ENCODE peak calls at places on chromosomes 3 and 15, in eight cellular contexts. B, K, V, N, J, L, U and G are unnamed samples.

GRCh38 chr3:86793786-86794185 is 197.2 kb downstream of the VGLL3 start:
- DNase-seq in B (no peak), K (peak), V (no peak), N (no peak), J (peak), L (peak), U (peak), G (peak)

GRCh38 chr3:182108351-182108750 is 396.6 kb downstream of the SOX2 start:
- DNase-seq in B (no peak), K (no peak), V (no peak), N (no peak), J (no peak), L (no peak), U (no peak), G (no peak)

GRCh38 chr3:190269096-190269495 is 53.1 kb downstream of the CLDN1 start:
- DNase-seq in B (no peak), K (no peak), V (no peak), N (no peak), J (peak), L (no peak), U (no peak), G (no peak)

GRCh38 chr15:59632714-59633113 is 21.1 kb downstream of the GCNT3 start:
- DNase-seq in B (peak), K (no peak), V (no peak), N (no peak), J (peak), L (no peak), U (no peak), G (no peak)

GRCh38 chr15:91849749-91850161 is 3.8 kb upstream of the SLCO3A1 start:
- DNase-seq in B (no peak), K (peak), V (no peak), N (no peak), J (peak), L (no peak), U (no peak), G (peak)

GRCh38 chr3:177035678-177036077 is 161.6 kb downstream of the TBL1XR1 start:
- DNase-seq in B (no peak), K (no peak), V (no peak), N (no peak), J (no peak), L (no peak), U (no peak), G (no peak)

GRCh38 chr3:167091186-167091585 is 288.9 kb downstream of the ZBBX start:
- DNase-seq in B (no peak), K (no peak), V (no peak), N (no peak), J (no peak), L (no peak), U (no peak), G (no peak)

GRCh38 chr15:40928975-40929729 is at the start of gene DLL4:
- DNase-seq in B (peak), K (peak), V (no peak), N (peak), J (peak), L (peak), U (no peak), G (no peak)

GRCh38 chr3:67765575-67765974 is 111.2 kb upstream of the SUCLG2 start:
- DNase-seq in B (no peak), K (no peak), V (no peak), N (no peak), J (no peak), L (no peak), U (no peak), G (no peak)

GRCh38 chr3:23712095-23712494 is 93.7 kb upstream of the UBE2E1 start:
- DNase-seq in B (no peak), K (no peak), V (no peak), N (no peak), J (no peak), L (no peak), U (no peak), G (no peak)

GRCh38 chr3:129829640-129830039 is 63.9 kb downstream of the TMCC1 start:
- DNase-seq in B (peak), K (peak), V (no peak), N (peak), J (peak), L (peak), U (peak), G (peak)

GRCh38 chr15:70833897-70834765 is 19.8 kb downstream of the LARP6 start:
- DNase-seq in B (peak), K (peak), V (no peak), N (no peak), J (peak), L (no peak), U (no peak), G (peak)

GRCh38 chr3:65027335-65027734 is 339.5 kb upstream of the ADAMTS9 start:
- DNase-seq in B (no peak), K (no peak), V (no peak), N (no peak), J (no peak), L (no peak), U (no peak), G (no peak)

GRCh38 chr3:10964537-10965167 is 27.9 kb upstream of the SLC6A1 start:
- DNase-seq in B (peak), K (no peak), V (no peak), N (no peak), J (peak), L (no peak), U (no peak), G (no peak)

GRCh38 chr3:177781686-177782161 is 584.4 kb upstream of the TBL1XR1 start:
- DNase-seq in B (no peak), K (peak), V (peak), N (peak), J (peak), L (peak), U (no peak), G (no peak)

GRCh38 chr3:71063768-71064287 is 519.7 kb downstream of the FOXP1 start:
- DNase-seq in B (peak), K (no peak), V (no peak), N (no peak), J (peak), L (no peak), U (no peak), G (no peak)

GRCh38 chr3:187997490-187997889 is 156.5 kb upstream of the LPP start:
- DNase-seq in B (no peak), K (no peak), V (no peak), N (no peak), J (no peak), L (no peak), U (no peak), G (no peak)

GRCh38 chr3:11522398-11522715 is 121.4 kb downstream of the VGLL4 start:
- DNase-seq in B (no peak), K (peak), V (no peak), N (no peak), J (no peak), L (no peak), U (no peak), G (no peak)

GRCh38 chr3:104521606-104522336 is 844.9 kb upstream of the ALCAM start:
- DNase-seq in B (no peak), K (no peak), V (no peak), N (no peak), J (no peak), L (no peak), U (no peak), G (no peak)

GRCh38 chr3:178536271-178537079 is at the start of gene KCNMB2:
- DNase-seq in B (peak), K (peak), V (no peak), N (no peak), J (peak), L (no peak), U (no peak), G (no peak)

GRCh38 chr15:75456710-75457109 is 5.2 kb upstream of the SIN3A start:
- DNase-seq in B (peak), K (no peak), V (no peak), N (no peak), J (no peak), L (no peak), U (no peak), G (no peak)

GRCh38 chr15:55992769-55993110 is 672 bp downstream of the NEDD4 start:
- DNase-seq in B (no peak), K (no peak), V (no peak), N (no peak), J (no peak), L (no peak), U (no peak), G (peak)

GRCh38 chr3:63303238-63303637 is 25.1 kb downstream of the SYNPR start:
- DNase-seq in B (no peak), K (no peak), V (no peak), N (no peak), J (no peak), L (no peak), U (no peak), G (no peak)

GRCh38 chr15:76163429-76164020 is 103.7 kb downstream of the TMEM266 start:
- DNase-seq in B (no peak), K (peak), V (peak), N (peak), J (no peak), L (no peak), U (no peak), G (no peak)

GRCh38 chr3:131535596-131535995 is 32.8 kb upstream of the MRPL3 start:
- DNase-seq in B (no peak), K (peak), V (no peak), N (no peak), J (peak), L (no peak), U (no peak), G (peak)

GRCh38 chr15:81536296-81536695 is 162.3 kb upstream of the TMC3 start:
- DNase-seq in B (no peak), K (no peak), V (no peak), N (no peak), J (no peak), L (no peak), U (no peak), G (peak)

GRCh38 chr3:188624384-188624783 is 470.4 kb downstream of the LPP start:
- DNase-seq in B (no peak), K (peak), V (no peak), N (no peak), J (no peak), L (peak), U (no peak), G (peak)

GRCh38 chr15:70509282-70510272 is 253.8 kb downstream of the UACA start:
- DNase-seq in B (no peak), K (no peak), V (no peak), N (no peak), J (no peak), L (no peak), U (no peak), G (no peak)

GRCh38 chr3:30289324-30289723 is 317.1 kb upstream of the TGFBR2 start:
- DNase-seq in B (no peak), K (no peak), V (no peak), N (no peak), J (no peak), L (no peak), U (no peak), G (no peak)

GRCh38 chr15:75966073-75966472 is 46.2 kb downstream of the NRG4 start:
- DNase-seq in B (no peak), K (no peak), V (no peak), N (no peak), J (no peak), L (no peak), U (no peak), G (no peak)

GRCh38 chr3:106438916-106439315 is 570.1 kb upstream of the CBLB start:
- DNase-seq in B (no peak), K (no peak), V (no peak), N (no peak), J (no peak), L (no peak), U (no peak), G (no peak)

GRCh38 chr3:46724360-46724890 is 6.8 kb upstream of the PRSS50 start:
- DNase-seq in B (no peak), K (no peak), V (no peak), N (no peak), J (no peak), L (no peak), U (no peak), G (no peak)

GRCh38 chr3:148991219-148992026 is at the start of gene GYG1:
- DNase-seq in B (peak), K (peak), V (peak), N (peak), J (peak), L (peak), U (no peak), G (peak)

GRCh38 chr3:46480481-46481195 is 15.9 kb upstream of the LTF start:
- DNase-seq in B (peak), K (no peak), V (no peak), N (no peak), J (no peak), L (no peak), U (no peak), G (no peak)

GRCh38 chr3:77196146-77196545 is 156.2 kb downstream of the ROBO2 start:
- DNase-seq in B (no peak), K (no peak), V (no peak), N (no peak), J (no peak), L (no peak), U (no peak), G (no peak)

GRCh38 chr3:40523781-40524180 is 979 bp upstream of the ZNF621 start:
- DNase-seq in B (no peak), K (no peak), V (no peak), N (no peak), J (no peak), L (no peak), U (no peak), G (no peak)

GRCh38 chr15:82298520-82298919 is 35.9 kb downstream of the SAXO2 start:
- DNase-seq in B (no peak), K (no peak), V (no peak), N (no peak), J (no peak), L (no peak), U (no peak), G (no peak)

GRCh38 chr15:85454403-85454802 is 74.0 kb downstream of the AKAP13 start:
- DNase-seq in B (no peak), K (no peak), V (no peak), N (no peak), J (no peak), L (no peak), U (no peak), G (no peak)
- TF ChIP-seq CTCF in B (peak), K (no peak), V (no peak), N (no peak), J (no peak), L (no peak), U (peak), G (no peak)

GRCh38 chr3:17372362-17372761 is 370.1 kb downstream of the TBC1D5 start:
- DNase-seq in B (no peak), K (no peak), V (no peak), N (no peak), J (no peak), L (no peak), U (no peak), G (no peak)

GRCh38 chr3:17373304-17373703 is 369.1 kb downstream of the TBC1D5 start:
- DNase-seq in B (no peak), K (no peak), V (no peak), N (no peak), J (no peak), L (no peak), U (no peak), G (no peak)

GRCh38 chr3:17372811-17373210 is 369.6 kb downstream of the TBC1D5 start:
- DNase-seq in B (no peak), K (no peak), V (no peak), N (no peak), J (no peak), L (no peak), U (no peak), G (peak)

DNA sequence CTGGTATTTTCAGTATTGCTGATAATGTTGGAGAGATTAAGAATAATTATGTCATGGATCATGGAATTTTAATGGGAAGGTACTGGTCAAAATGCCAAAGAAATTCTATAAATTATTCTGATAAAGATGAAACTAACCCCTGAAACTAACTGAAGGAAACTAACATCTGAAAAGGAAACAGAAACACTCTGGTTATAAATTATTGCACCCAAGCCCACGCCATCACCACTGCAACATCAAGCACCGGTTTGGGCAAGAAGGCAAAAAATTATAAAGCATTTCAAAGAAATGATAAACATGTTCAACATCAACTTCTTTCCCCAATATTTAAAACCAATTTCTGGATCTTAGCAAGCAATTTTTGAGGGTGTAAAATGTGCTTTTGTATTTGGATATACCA is 372.5 kb downstream of the TBC1D5 start:
- DNase-seq in B (no peak), K (no peak), V (no peak), N (no peak), J (no peak), L (no peak), U (no peak), G (no peak)
- H3K4me3 ChIP-seq in B (no peak), K (no peak), V (no peak), N (no peak), J (no peak), L (no peak), U (no peak), G (no peak)

DNA sequence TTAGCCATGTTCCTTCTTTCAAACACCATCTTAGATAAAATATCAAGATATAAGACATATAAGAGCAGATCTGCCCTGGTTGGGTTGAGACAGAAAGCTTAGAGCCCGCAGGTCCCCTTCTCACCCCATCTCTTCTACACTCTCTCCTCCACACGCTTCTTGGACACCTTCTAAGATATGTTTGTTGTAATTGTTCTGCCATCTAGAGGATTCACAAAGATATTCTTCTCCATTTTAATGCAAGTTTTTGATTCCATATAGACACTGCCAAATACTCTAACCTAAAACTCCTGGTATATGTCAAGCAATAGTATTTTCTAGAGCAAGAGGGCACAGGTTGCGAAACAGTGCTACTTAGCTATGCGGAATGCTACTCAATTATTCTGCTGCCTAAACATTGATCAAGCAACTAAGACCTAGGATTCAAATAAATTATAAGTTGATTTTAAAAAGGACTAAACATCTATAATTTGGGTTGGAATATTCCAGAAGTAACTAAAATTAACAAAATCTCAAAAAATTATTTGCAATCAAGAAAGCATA is 6.8 kb downstream of the CHRM5 start:
- DNase-seq in B (no peak), K (no peak), V (no peak), N (no peak), J (no peak), L (no peak), U (no peak), G (no peak)
- TF ChIP-seq CTCF in B (no peak), K (no peak), V (no peak), N (no peak), J (no peak), L (no peak), U (peak), G (no peak)

GRCh38 chr3:14082108-14082657 is 42.5 kb downstream of the CHCHD4 start:
- DNase-seq in B (no peak), K (no peak), V (no peak), N (no peak), J (no peak), L (no peak), U (no peak), G (no peak)
- H3K4me3 ChIP-seq in B (no peak), K (no peak), V (no peak), N (no peak), J (no peak), L (no peak), U (no peak), G (no peak)

GRCh38 chr15:66839511-66840112 is 137.6 kb downstream of the SMAD6 start:
- DNase-seq in B (no peak), K (peak), V (no peak), N (no peak), J (no peak), L (no peak), U (no peak), G (no peak)
- TF ChIP-seq CTCF in B (no peak), K (no peak), V (no peak), N (no peak), J (no peak), L (no peak), U (no peak), G (no peak)